ENCODE peak calls at places on chromosomes 7 and 10, in eight cellular contexts. Y, T, X, A, I, O, D and L are unnamed samples.

GRCh38 chr7:40986351-40986873 is 716.5 kb downstream of the INHBA start:
- DNase-seq in Y (peak; percentile 87), T (peak; percentile 36), X (no peak), A (no peak), I (no peak), O (no peak), D (no peak), L (no peak)

GRCh38 chr7:26440993-26441636 is 149.5 kb downstream of the SNX10 start:
- DNase-seq in Y (no peak), T (no peak), X (no peak), A (no peak), I (no peak), O (no peak), D (no peak), L (no peak)

GRCh38 chr10:104254493-104255243 is at the start of gene GSTO1:
- DNase-seq in Y (peak; percentile 86), T (no peak), X (peak; percentile 84), A (no peak), I (peak; percentile 48), O (peak; percentile 76), D (peak; percentile 54), L (peak; percentile 61)

GRCh38 chr7:68309806-68310205 is 1288.5 kb upstream of the AUTS2 start:
- DNase-seq in Y (no peak), T (no peak), X (no peak), A (no peak), I (no peak), O (no peak), D (no peak), L (no peak)

GRCh38 chr10:4285121-4285520 is 500.1 kb upstream of the KLF6 start:
- DNase-seq in Y (peak; percentile 72), T (no peak), X (no peak), A (no peak), I (no peak), O (no peak), D (no peak), L (no peak)

GRCh38 chr10:55410415-55410885 is 609.4 kb upstream of the PCDH15 start:
- DNase-seq in Y (no peak), T (no peak), X (no peak), A (peak; percentile 1), I (no peak), O (peak; percentile 60), D (no peak), L (peak; percentile 30)

GRCh38 chr7:30430777-30431176 is 47.8 kb downstream of the NOD1 start:
- DNase-seq in Y (no peak), T (no peak), X (no peak), A (no peak), I (no peak), O (no peak), D (peak; percentile 51), L (no peak)

GRCh38 chr7:136857573-136857972 is 10.9 kb upstream of the CHRM2 start:
- DNase-seq in Y (peak; percentile 5), T (no peak), X (no peak), A (no peak), I (no peak), O (no peak), D (no peak), L (no peak)

GRCh38 chr10:70578371-70578947 is 24.1 kb downstream of the PRF1 start:
- DNase-seq in Y (peak; percentile 52), T (no peak), X (no peak), A (no peak), I (peak; percentile 41), O (no peak), D (peak; percentile 70), L (no peak)

GRCh38 chr10:24952701-24953349 is 419 bp upstream of the PRTFDC1 start:
- DNase-seq in Y (peak; percentile 60), T (no peak), X (peak; percentile 38), A (no peak), I (peak; percentile 57), O (peak; percentile 72), D (no peak), L (peak; percentile 32)

GRCh38 chr10:44379907-44380306 is 5.0 kb downstream of the CXCL12 start:
- DNase-seq in Y (no peak), T (no peak), X (no peak), A (no peak), I (no peak), O (no peak), D (no peak), L (no peak)

GRCh38 chr10:129949411-129950335 is 14.4 kb downstream of the EBF3 start:
- DNase-seq in Y (no peak), T (no peak), X (no peak), A (no peak), I (no peak), O (no peak), D (no peak), L (no peak)

GRCh38 chr7:127909424-127910152 is 121.6 kb downstream of the LRRC4 start:
- DNase-seq in Y (no peak), T (no peak), X (no peak), A (no peak), I (no peak), O (no peak), D (no peak), L (no peak)

GRCh38 chr7:24279512-24279911 is 4.5 kb upstream of the NPY start:
- DNase-seq in Y (no peak), T (no peak), X (no peak), A (no peak), I (no peak), O (no peak), D (no peak), L (no peak)

GRCh38 chr10:75776738-75777504 is 345.5 kb downstream of the LRMDA start:
- DNase-seq in Y (no peak), T (no peak), X (no peak), A (no peak), I (no peak), O (no peak), D (no peak), L (no peak)

GRCh38 chr7:131556912-131557457 is 557 bp upstream of the PODXL start:
- DNase-seq in Y (no peak), T (no peak), X (no peak), A (no peak), I (no peak), O (no peak), D (no peak), L (no peak)

GRCh38 chr7:12423995-12424745 is 20.5 kb upstream of the VWDE start:
- DNase-seq in Y (no peak), T (no peak), X (no peak), A (no peak), I (no peak), O (no peak), D (no peak), L (no peak)

GRCh38 chr7:98771519-98772241 is 98.1 kb downstream of the TMEM130 start:
- DNase-seq in Y (peak; percentile 84), T (peak; percentile 7), X (no peak), A (no peak), I (no peak), O (no peak), D (peak; percentile 55), L (peak; percentile 25)

GRCh38 chr7:50142421-50143113 is 49.5 kb upstream of the ZPBP start:
- DNase-seq in Y (peak; percentile 2), T (no peak), X (peak; percentile 12), A (no peak), I (no peak), O (no peak), D (peak; percentile 80), L (no peak)

GRCh38 chr10:88497878-88498277 is 85.2 kb downstream of the RNLS start:
- DNase-seq in Y (peak; percentile 5), T (no peak), X (no peak), A (no peak), I (no peak), O (no peak), D (no peak), L (no peak)

GRCh38 chr7:99588868-99589267 is 9.2 kb upstream of the TMEM225B start:
- DNase-seq in Y (no peak), T (no peak), X (no peak), A (no peak), I (no peak), O (no peak), D (no peak), L (no peak)

GRCh38 chr10:33347227-33347626 is 12.8 kb upstream of the NRP1 start:
- DNase-seq in Y (peak; percentile 77), T (no peak), X (peak; percentile 45), A (no peak), I (no peak), O (no peak), D (no peak), L (no peak)

GRCh38 chr7:74284781-74285259 is 4.4 kb upstream of the CLIP2 start:
- DNase-seq in Y (no peak), T (no peak), X (no peak), A (no peak), I (no peak), O (no peak), D (no peak), L (no peak)

GRCh38 chr7:140646931-140647647 is 6.5 kb upstream of the DENND2A start:
- DNase-seq in Y (peak; percentile 49), T (no peak), X (peak; percentile 64), A (no peak), I (no peak), O (no peak), D (peak; percentile 74), L (no peak)

GRCh38 chr7:139706837-139707236 is 71.0 kb downstream of the HIPK2 start:
- DNase-seq in Y (no peak), T (no peak), X (no peak), A (no peak), I (no peak), O (no peak), D (no peak), L (no peak)

GRCh38 chr10:2681911-2682310 is 385.4 kb upstream of the PFKP start:
- DNase-seq in Y (no peak), T (no peak), X (no peak), A (no peak), I (no peak), O (no peak), D (no peak), L (no peak)

GRCh38 chr10:43981232-43981631 is 332.6 kb upstream of the ZNF32 start:
- DNase-seq in Y (no peak), T (no peak), X (no peak), A (no peak), I (no peak), O (no peak), D (no peak), L (no peak)

GRCh38 chr7:152025937-152026890 is 740 bp downstream of the GALNT11 start:
- DNase-seq in Y (peak; percentile 9), T (no peak), X (no peak), A (no peak), I (no peak), O (no peak), D (no peak), L (no peak)

GRCh38 chr10:52483587-52483986 is 169.5 kb downstream of the DKK1 start:
- DNase-seq in Y (no peak), T (no peak), X (no peak), A (no peak), I (no peak), O (no peak), D (no peak), L (no peak)

GRCh38 chr7:70143089-70144044 is 545.1 kb downstream of the AUTS2 start:
- DNase-seq in Y (no peak), T (no peak), X (no peak), A (no peak), I (no peak), O (no peak), D (no peak), L (no peak)

GRCh38 chr10:102776779-102777417 is 33.1 kb downstream of the WBP1L start:
- DNase-seq in Y (peak; percentile 96), T (peak; percentile 88), X (peak; percentile 91), A (no peak), I (no peak), O (peak; percentile 22), D (no peak), L (peak; percentile 37)

GRCh38 chr10:60977161-60978128 is 33.5 kb upstream of the RHOBTB1 start:
- DNase-seq in Y (no peak), T (no peak), X (no peak), A (no peak), I (no peak), O (no peak), D (no peak), L (no peak)

GRCh38 chr7:141550694-141551079 is 523 bp upstream of the AGK start:
- DNase-seq in Y (no peak), T (no peak), X (no peak), A (no peak), I (peak; percentile 15), O (peak; percentile 49), D (no peak), L (no peak)

GRCh38 chr7:131745645-131746248 is 189.3 kb upstream of the PODXL start:
- DNase-seq in Y (no peak), T (peak; percentile 12), X (peak; percentile 6), A (no peak), I (no peak), O (no peak), D (no peak), L (no peak)